ENCODE peak calls at places on chromosomes 7 and 10, in six cellular contexts. Z, S, Y, A, M and E are unnamed samples. For H3K4me1 and H3K27me3, the result is how much of the 10 kb centered on the place peaks cover.

GRCh38 chr10:44517635-44518034 is 132.7 kb upstream of the CXCL12 start:
- DNase-seq in A (no peak), Y (no peak), M (no peak), S (no peak), Z (no peak), E (no peak)

GRCh38 chr10:1376384-1376945 is 320.3 kb downstream of the WDR37 start:
- DNase-seq in Z (no peak), A (no peak), Y (no peak), M (no peak), S (no peak), E (no peak)

GRCh38 chr10:61761825-61762217 is 99.1 kb downstream of the CABCOCO1 start:
- DNase-seq in A (no peak), M (no peak), Z (no peak), Y (no peak), S (no peak), E (no peak)

GRCh38 chr7:91416485-91416884 is 152.3 kb downstream of the FZD1 start:
- DNase-seq in Z (no peak), Y (no peak), S (no peak), A (no peak), M (no peak), E (no peak)

GRCh38 chr7:68063171-68063570 is 1066.5 kb downstream of the TYW1 start:
- DNase-seq in A (no peak), M (no peak), S (no peak), Y (no peak), Z (no peak), E (no peak)

GRCh38 chr7:110076194-110076593 is 1014.7 kb upstream of the LRRN3 start:
- DNase-seq in A (no peak), M (no peak), Y (no peak), Z (no peak), S (no peak), E (no peak)

GRCh38 chr10:115968236-115968635 is 304.8 kb downstream of the GFRA1 start:
- DNase-seq in Z (no peak), Y (no peak), S (no peak), M (no peak), A (no peak), E (no peak)

GRCh38 chr7:2719007-2719406 is 31.0 kb downstream of the AMZ1 start:
- DNase-seq in S (peak), Z (peak), Y (no peak), M (no peak), A (no peak), E (peak)

GRCh38 chr7:26574476-26574875 is 282.8 kb downstream of the SNX10 start:
- DNase-seq in A (no peak), Z (no peak), S (no peak), Y (no peak), M (no peak), E (no peak)

GRCh38 chr10:7243139-7243538 is 167.7 kb downstream of the SFMBT2 start:
- DNase-seq in Y (no peak), M (no peak), S (no peak), A (no peak), Z (no peak), E (no peak)

GRCh38 chr7:1710936-1711335 is 40.9 kb downstream of the ELFN1 start:
- DNase-seq in Y (no peak), M (no peak), A (no peak), Z (no peak), S (no peak), E (no peak)

GRCh38 chr10:110356628-110357245 is 52.0 kb upstream of the SMNDC1 start:
- DNase-seq in S (peak), Z (peak), A (no peak), Y (no peak), M (no peak), E (peak)

GRCh38 chr10:3995302-3996210 is 210.5 kb upstream of the KLF6 start:
- DNase-seq in S (no peak), M (no peak), Z (no peak), Y (no peak), A (no peak), E (no peak)

GRCh38 chr10:110495731-110496552 is 1.8 kb upstream of the DUSP5 start:
- DNase-seq in Z (peak), Y (peak), M (peak), S (peak), A (peak), E (peak)

GRCh38 chr7:111312966-111313365 is 222.0 kb downstream of the LRRN3 start:
- DNase-seq in Z (no peak), S (no peak), Y (no peak), A (no peak), M (no peak), E (no peak)

GRCh38 chr7:36262706-36263484 is 109.8 kb downstream of the EEPD1 start:
- DNase-seq in A (no peak), M (no peak), S (no peak), Z (no peak), Y (no peak), E (no peak)

GRCh38 chr10:4109469-4109868 is 324.5 kb upstream of the KLF6 start:
- DNase-seq in Z (no peak), S (no peak), A (no peak), Y (no peak), M (no peak), E (no peak)

GRCh38 chr7:43779032-43779812 is 20.7 kb downstream of the BLVRA start:
- DNase-seq in Z (no peak), A (no peak), M (no peak), Y (no peak), S (no peak), E (no peak)

GRCh38 chr10:19921300-19922140 is 105.3 kb downstream of the PLXDC2 start:
- DNase-seq in A (no peak), M (no peak), S (no peak), Z (no peak), Y (no peak), E (no peak)

GRCh38 chr10:19922236-19922963 is 106.2 kb downstream of the PLXDC2 start:
- DNase-seq in A (peak), Z (no peak), M (no peak), S (no peak), Y (no peak), E (no peak)

GRCh38 chr10:19917756-19918478 is 101.7 kb downstream of the PLXDC2 start:
- DNase-seq in Y (no peak), M (no peak), S (no peak), A (no peak), Z (no peak), E (no peak)

GRCh38 chr10:19918800-19919199 is 102.6 kb downstream of the PLXDC2 start:
- DNase-seq in Y (no peak), A (no peak), S (no peak), Z (no peak), M (no peak), E (no peak)

DNA sequence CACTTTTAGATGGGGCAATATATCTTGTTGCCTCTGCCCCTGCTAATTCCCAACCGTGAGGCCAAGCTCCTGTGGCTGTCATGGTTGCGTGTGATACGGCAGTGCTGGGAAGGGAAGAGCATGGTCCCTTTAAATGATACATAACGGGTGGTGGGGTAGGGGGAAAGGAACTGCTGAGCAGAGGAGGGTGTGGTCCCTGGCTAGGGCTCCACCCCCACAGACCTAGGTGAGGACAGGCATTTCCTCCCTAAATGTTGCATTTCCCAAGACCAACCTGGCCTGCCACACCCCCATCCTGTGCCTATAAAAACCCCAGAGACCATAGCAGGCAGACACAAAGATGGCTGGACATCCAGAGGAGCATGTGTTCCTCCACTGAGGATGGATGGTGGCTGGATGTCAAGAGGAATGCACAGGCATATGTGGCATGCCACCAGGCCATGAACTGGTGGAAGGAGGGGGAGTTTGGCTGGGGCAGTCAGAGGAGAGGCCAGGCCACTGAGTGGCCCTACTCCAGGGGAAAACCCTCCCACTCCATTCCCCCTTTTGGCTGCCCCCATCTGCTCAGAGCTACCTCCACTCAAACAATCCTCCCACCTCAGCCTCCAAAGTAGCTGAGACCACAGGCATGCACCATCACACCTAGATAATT is 104.0 kb downstream of the PLXDC2 start:
- DNase-seq in M (no peak), Y (no peak), S (no peak), Z (no peak), A (no peak), E (no peak)
- H3K4me1 ChIP-seq in M (under half), Y (under half), S (under half), Z (under half), A (under half), E (under half)

DNA sequence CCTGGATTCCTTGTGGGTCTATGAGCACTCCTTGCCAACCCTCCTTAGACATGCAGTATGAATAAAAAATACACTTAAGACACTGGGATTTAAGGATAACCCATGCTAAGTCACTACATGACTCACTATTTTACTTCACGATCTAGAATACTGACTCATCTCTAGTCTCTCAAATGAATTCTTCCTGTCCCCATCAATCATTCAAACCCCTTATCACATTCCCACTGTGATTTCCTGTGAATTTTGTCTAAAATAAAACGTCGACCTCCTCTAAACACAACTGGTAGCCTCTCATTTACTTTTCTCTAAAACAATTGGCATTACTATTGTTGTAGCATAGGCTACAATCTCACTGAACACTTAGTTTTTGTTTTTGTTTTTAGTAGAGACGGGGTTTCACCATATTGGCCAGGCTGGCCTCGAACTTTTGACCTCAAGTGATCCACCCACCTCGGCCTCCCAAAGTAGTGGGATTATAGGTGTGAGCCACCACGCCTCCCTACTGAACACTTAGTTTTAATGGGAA is 3.9 kb upstream of the IQUB start:
- DNase-seq in S (no peak), M (no peak), Z (no peak), A (no peak), Y (no peak), E (no peak)
- H3K27ac ChIP-seq in S (no peak), M (no peak), Z (no peak), A (no peak), Y (peak), E (no peak)

GRCh38 chr7:6528401-6529130 is 22.7 kb downstream of the GRID2IP start:
- DNase-seq in Y (no peak), S (no peak), A (no peak), M (no peak), Z (no peak), E (no peak)
- H3K27me3 ChIP-seq in Y (under half), S (under half), A (under half), M (half or more), Z (under half), E (under half)

GRCh38 chr10:101779544-101780186 is 3.6 kb downstream of the NPM3 start:
- DNase-seq in Z (peak), S (peak), A (peak), M (peak), Y (peak), E (peak)

GRCh38 chr10:101781655-101781983 is 1.6 kb downstream of the NPM3 start:
- DNase-seq in A (no peak), M (no peak), Z (no peak), S (no peak), Y (no peak), E (no peak)

GRCh38 chr10:101780187-101780817 is 2.9 kb downstream of the NPM3 start:
- DNase-seq in Z (no peak), A (no peak), Y (no peak), M (no peak), S (no peak), E (no peak)

GRCh38 chr10:101781984-101782810 is 1.0 kb downstream of the NPM3 start:
- DNase-seq in A (no peak), Z (no peak), M (no peak), Y (no peak), S (no peak), E (no peak)

DNA sequence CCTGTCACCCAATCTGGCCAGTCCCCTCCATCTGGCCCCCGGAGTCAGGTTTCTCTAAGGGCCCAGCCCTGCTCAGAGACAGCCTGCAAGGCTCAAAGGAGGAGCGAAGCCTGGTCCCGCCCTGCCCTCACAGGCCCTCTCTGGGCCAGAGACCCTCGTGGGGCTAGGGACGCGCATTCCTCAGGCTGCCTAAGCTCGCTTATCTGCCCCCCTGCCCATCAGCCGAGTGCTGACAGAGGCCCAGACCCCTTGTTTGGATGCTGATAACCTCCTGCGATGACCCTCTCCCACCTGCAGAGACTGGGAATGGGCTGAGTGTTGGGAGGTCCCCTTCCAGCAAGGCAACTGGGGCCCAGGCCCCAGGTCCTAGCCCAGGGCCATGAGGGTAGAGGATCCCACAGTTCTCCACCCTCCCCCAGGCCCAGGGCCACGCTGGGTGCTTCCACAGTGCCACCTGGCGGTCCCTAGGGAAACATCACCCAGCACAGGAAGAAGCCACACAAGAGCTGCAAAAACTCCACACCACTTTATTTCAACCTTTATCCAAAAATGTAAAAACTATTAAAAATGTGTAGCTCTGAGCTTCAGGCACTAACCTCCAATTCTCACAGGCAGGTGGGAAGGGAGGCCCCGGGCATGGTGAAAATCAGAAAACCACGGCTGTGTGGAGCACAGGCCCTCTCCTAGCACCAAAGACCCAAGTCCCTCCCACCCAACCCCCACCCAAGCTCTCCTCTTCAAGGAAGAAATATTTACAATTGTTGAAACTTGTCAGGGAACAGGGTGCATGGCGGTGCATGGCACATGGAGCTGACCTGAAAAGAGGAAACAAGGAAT is 2.2 kb downstream of the NPM3 start:
- DNase-seq in S (peak), Y (peak), Z (peak), A (no peak), M (peak), E (peak)
- H3K4me1 ChIP-seq in S (half or more), Y (under half), Z (under half), A (under half), M (half or more), E (half or more)

GRCh38 chr10:59674211-59674836 is 35.3 kb downstream of the SLC16A9 start:
- DNase-seq in Z (no peak), S (no peak), Y (no peak), A (no peak), M (no peak), E (no peak)
- H3K27ac ChIP-seq in Z (no peak), S (no peak), Y (no peak), A (no peak), M (no peak), E (no peak)

GRCh38 chr7:155466814-155467675 is 9.1 kb downstream of the EN2 start:
- DNase-seq in Z (no peak), A (no peak), Y (no peak), S (no peak), M (no peak), E (peak)

GRCh38 chr7:155466142-155466813 is 8.3 kb downstream of the EN2 start:
- DNase-seq in Z (no peak), A (no peak), S (no peak), Y (no peak), M (no peak), E (no peak)

GRCh38 chr7:155470186-155470487 is 12.2 kb downstream of the EN2 start:
- DNase-seq in Z (no peak), Y (no peak), M (no peak), A (no peak), S (no peak), E (no peak)

GRCh38 chr7:155469311-155470185 is 11.6 kb downstream of the EN2 start:
- DNase-seq in A (no peak), Z (no peak), Y (no peak), M (no peak), S (no peak), E (no peak)

GRCh38 chr7:155467846-155468821 is 10.2 kb downstream of the EN2 start:
- DNase-seq in Y (no peak), S (no peak), Z (no peak), A (no peak), M (peak), E (no peak)
- H3K27me3 ChIP-seq in Y (under half), S (under half), Z (under half), A (under half), M (half or more), E (under half)

DNA sequence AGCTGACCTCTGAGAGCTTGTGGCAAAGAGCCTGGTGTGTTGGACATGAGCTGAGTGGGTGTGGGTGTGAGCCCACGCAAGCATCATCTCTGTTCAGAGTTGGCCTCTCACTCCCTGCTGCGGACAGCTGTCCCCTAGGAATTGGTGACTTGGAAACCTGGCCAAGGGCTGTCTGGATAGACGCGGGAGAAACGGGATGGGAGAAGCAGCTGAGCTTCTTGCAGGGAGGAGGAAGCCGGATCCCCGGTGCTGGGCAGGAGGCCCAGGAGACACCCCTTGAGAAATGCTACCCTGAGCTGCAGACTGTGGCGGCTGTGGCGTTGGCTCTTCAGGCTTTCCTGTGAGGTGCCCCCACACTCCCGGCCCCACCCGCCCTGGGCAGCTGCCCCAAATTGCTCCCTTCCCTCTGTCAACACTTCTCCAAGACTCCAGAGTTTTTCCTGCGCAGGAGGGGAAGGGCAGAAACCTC is 121.9 kb upstream of the BTBD16 start:
- DNase-seq in Y (peak), A (no peak), M (no peak), S (no peak), Z (no peak), E (no peak)
- H3K4me1 ChIP-seq in Y (half or more), A (under half), M (under half), S (under half), Z (under half), E (under half)

GRCh38 chr10:70458329-70459060 is 17.0 kb upstream of the NODAL start:
- DNase-seq in M (peak), Y (peak), S (no peak), Z (no peak), A (peak), E (no peak)
- H3K27ac ChIP-seq in M (peak), Y (peak), S (no peak), Z (no peak), A (peak), E (no peak)

GRCh38 chr10:117242463-117242832 is 1.5 kb downstream of the SLC18A2 start:
- DNase-seq in A (no peak), Z (no peak), Y (no peak), S (no peak), M (no peak), E (no peak)

GRCh38 chr10:117239031-117239430 is 1.9 kb upstream of the SLC18A2 start:
- DNase-seq in Z (no peak), Y (no peak), S (no peak), A (no peak), M (no peak), E (no peak)

GRCh38 chr10:117241541-117242462 is 888 bp downstream of the SLC18A2 start:
- DNase-seq in Y (no peak), Z (no peak), S (no peak), M (no peak), A (no peak), E (no peak)

GRCh38 chr10:117240105-117240729 is 697 bp upstream of the SLC18A2 start:
- DNase-seq in Y (no peak), A (no peak), M (no peak), S (no peak), Z (no peak), E (no peak)

GRCh38 chr10:117240730-117241529 is at the start of gene SLC18A2:
- DNase-seq in S (no peak), M (no peak), Y (no peak), A (no peak), Z (no peak), E (no peak)
- H3K27me3 ChIP-seq in S (under half), M (under half), Y (under half), A (under half), Z (under half), E (under half)